ENCODE peak calls at places on chromosomes 4 and X, in eight cellular contexts. W is choroid plexus epithelial cell, I is upper lobe of left lung, K is MM.1S, N is uterus, L is thyroid gland, C is foreskin fibroblast, P is AG09309. O is an unnamed sample.

GRCh38 chr4:14446311-14446710 is 556.0 kb upstream of the CPEB2 start:
- DNase-seq in K (no peak), N (no peak), C (peak; percentile 54), P (no peak), W (peak; percentile 68), I (no peak), L (no peak), O (no peak)

GRCh38 chr4:73127839-73128448 is 58.4 kb upstream of the COX18 start:
- DNase-seq in K (no peak), C (no peak), L (no peak), I (no peak), W (peak; percentile 62), P (no peak), N (no peak), O (no peak)

GRCh38 chr4:180909279-180909678 is 1333.9 kb upstream of the TENM3 start:
- DNase-seq in P (no peak), C (no peak), K (no peak), I (no peak), W (peak; percentile 4), N (no peak), L (no peak), O (no peak)

GRCh38 chr4:101171747-101172146 is 175.6 kb downstream of the PPP3CA start:
- DNase-seq in I (no peak), C (peak; percentile 24), N (no peak), P (no peak), L (no peak), K (no peak), W (no peak), O (no peak)

GRCh38 chr4:150821641-150822040 is 193.4 kb downstream of the LRBA start:
- DNase-seq in P (no peak), I (no peak), L (peak; percentile 16), K (no peak), N (no peak), W (no peak), C (no peak), O (no peak)

GRCh38 chrX:72554448-72555140 is 18.0 kb downstream of the HDAC8 start:
- DNase-seq in N (no peak), K (no peak), I (peak; percentile 12), C (no peak), L (no peak), W (peak; percentile 56), P (no peak), O (no peak)

GRCh38 chrX:25968920-25969319 is 169.2 kb upstream of the MAGEB18 start:
- DNase-seq in I (no peak), K (peak; percentile 10), C (no peak), W (peak; percentile 7), P (no peak), N (no peak), L (no peak), O (no peak)

GRCh38 chrX:24341795-24342194 is 18.6 kb upstream of the SUPT20HL1 start:
- DNase-seq in C (peak; percentile 65), I (no peak), K (no peak), W (peak; percentile 48), L (no peak), N (no peak), P (peak; percentile 64), O (peak; percentile 70)

GRCh38 chrX:38561126-38561868 is at the start of gene TSPAN7:
- DNase-seq in C (peak; percentile 41), I (peak; percentile 96), P (no peak), W (peak; percentile 64), K (peak; percentile 84), L (peak; percentile 84), N (peak; percentile 81), O (no peak)

GRCh38 chr4:151242305-151242704 is 34.7 kb upstream of the PRSS48 start:
- DNase-seq in K (no peak), L (no peak), C (no peak), I (no peak), W (no peak), P (no peak), N (no peak), O (no peak)

GRCh38 chrX:24415921-24416320 is 49.2 kb upstream of the PDK3 start:
- DNase-seq in C (no peak), K (no peak), I (no peak), L (no peak), N (no peak), W (no peak), P (no peak), O (no peak)

GRCh38 chr4:87839309-87839946 is 6.7 kb downstream of the MEPE start:
- DNase-seq in P (no peak), N (no peak), W (peak; percentile 73), I (no peak), L (peak; percentile 9), C (peak; percentile 20), K (peak; percentile 29), O (no peak)

GRCh38 chr4:105036991-105037390 is 109.7 kb upstream of the TET2 start:
- DNase-seq in I (no peak), K (no peak), N (no peak), W (no peak), L (no peak), C (no peak), P (no peak), O (no peak)

GRCh38 chr4:130309221-130309620 is 1213.3 kb downstream of the C4orf33 start:
- DNase-seq in I (no peak), L (no peak), P (no peak), N (no peak), C (no peak), W (no peak), K (no peak), O (no peak)

GRCh38 chr4:130306566-130306965 is 1210.6 kb downstream of the C4orf33 start:
- DNase-seq in I (no peak), L (no peak), W (no peak), C (no peak), N (no peak), K (no peak), P (no peak), O (no peak)
- TF ChIP-seq CTCF in I (no peak), L (no peak), W (peak; percentile 2), C (no peak), N (no peak), K (no peak), P (no peak), O (no peak)

DNA sequence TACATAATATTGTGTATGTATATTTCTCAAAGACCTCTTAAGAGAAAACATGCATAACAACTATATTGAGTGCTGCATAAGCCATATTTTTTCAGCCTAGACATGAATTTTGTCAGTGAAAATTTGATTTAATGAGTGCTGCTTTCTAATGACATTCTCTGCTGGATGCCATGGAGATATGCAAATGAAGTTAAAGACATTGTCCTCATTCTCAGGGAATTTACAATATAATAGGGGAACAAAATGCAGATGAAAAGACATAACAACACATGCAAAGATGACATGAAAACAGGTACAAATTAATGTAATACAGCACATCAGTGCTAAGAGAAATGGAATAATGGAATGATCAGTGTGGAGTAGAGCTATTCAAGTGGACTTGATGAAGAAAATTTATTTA is 118.8 kb downstream of the ATOH1 start:
- DNase-seq in W (no peak), P (no peak), L (no peak), K (no peak), I (no peak), C (no peak), N (no peak), O (no peak)
- H3K4me3 ChIP-seq in W (no peak overlapping the region), P (no peak overlapping the region), L (no peak overlapping the region), K (no peak overlapping the region), I (no peak overlapping the region), C (no peak overlapping the region), N (no peak overlapping the region), O (no peak overlapping the region)

GRCh38 chr4:106690487-106690886 is 321.9 kb upstream of the GIMD1 start:
- DNase-seq in K (no peak), C (peak; percentile 50), W (peak; percentile 61), P (peak; percentile 32), I (no peak), L (no peak), N (no peak), O (peak; percentile 23)

GRCh38 chr4:106695846-106696245 is 327.3 kb upstream of the GIMD1 start:
- DNase-seq in N (no peak), C (peak; percentile 14), L (no peak), K (no peak), W (no peak), I (no peak), P (no peak), O (no peak)

GRCh38 chr4:106687026-106687425 is 318.4 kb upstream of the GIMD1 start:
- DNase-seq in C (peak; percentile 17), I (no peak), W (peak; percentile 55), P (no peak), K (no peak), L (no peak), N (no peak), O (no peak)

GRCh38 chr4:106694232-106694631 is 325.7 kb upstream of the GIMD1 start:
- DNase-seq in W (no peak), I (no peak), P (no peak), L (no peak), N (no peak), C (no peak), K (no peak), O (no peak)

DNA sequence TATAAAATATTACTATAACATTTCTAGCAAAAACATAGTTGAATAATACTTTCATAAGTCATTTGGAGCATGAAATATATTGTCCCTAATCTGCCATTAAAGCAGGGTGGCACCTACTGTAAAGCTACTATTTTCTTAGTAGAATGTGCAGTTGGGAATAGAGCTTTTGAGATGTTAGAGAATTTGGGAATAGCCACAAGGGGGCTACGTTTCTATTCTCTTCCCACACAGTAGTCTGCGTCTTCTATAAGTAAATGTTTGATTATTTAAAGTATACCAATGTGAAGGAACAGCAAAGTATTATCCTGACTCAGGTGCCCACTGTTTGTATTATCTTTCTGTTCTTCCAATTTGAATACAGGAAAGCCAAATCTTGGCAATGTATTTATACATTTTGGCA is 323.2 kb upstream of the GIMD1 start:
- DNase-seq in K (no peak), W (peak; percentile 59), I (no peak), N (no peak), C (no peak), P (no peak), L (no peak), O (no peak)
- TF ChIP-seq CTCF in K (no peak), W (peak; percentile 55), I (no peak), N (no peak), C (peak; percentile 13), P (peak; percentile 27), L (no peak), O (peak; percentile 21)

DNA sequence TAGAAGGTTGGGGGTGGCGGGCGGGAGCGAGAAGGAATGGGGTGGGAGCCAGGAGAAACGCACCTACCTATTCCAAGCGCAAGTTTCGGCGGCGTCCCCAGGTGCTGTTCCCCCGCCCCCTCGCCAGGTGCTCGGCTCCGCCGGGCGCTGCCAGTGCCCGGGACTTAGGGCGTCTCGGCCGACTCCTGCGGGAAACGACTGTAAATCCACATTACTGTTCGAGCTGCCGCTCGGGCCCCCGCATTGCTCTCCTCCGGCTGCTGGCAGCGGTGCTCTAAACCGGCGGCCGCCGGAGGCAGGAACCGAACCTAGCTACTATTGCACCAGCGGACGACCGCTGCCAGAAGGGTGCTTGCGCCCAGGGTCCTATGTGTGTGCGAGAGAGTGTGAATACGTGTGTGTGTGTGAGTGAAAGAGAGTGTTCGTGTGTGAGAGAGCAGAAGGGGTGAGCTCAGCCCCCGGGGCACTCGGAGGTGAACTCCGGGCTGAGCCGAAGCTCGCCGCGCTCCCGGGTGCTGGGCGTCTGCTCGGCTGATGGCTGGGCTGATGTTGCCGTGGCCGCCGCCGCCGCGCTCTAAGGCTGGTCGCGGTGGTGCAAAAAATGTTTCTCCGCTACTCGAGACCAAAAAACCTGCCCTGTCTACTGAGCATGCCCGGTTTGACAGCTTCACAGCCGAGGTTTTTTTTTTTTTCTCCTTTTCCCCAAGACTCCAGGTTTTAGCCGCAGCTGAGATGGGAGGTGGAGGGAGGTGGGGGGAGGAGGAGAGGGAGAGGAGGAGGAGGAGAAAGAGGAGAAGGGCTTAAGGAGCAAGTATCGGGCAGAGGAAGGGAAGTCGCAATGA is 115.7 kb upstream of the TEX13C start:
- DNase-seq in I (peak; percentile 84), K (peak; percentile 7), W (peak; percentile 1), C (no peak), N (peak; percentile 16), L (peak; percentile 65), P (no peak), O (no peak)
- H3K4me3 ChIP-seq in I (peak overlapping the region; percentile 42), K (peak overlapping the region; percentile 61), W (no peak overlapping the region), C (no peak overlapping the region), N (peak overlapping the region; percentile 38), L (peak overlapping the region; percentile 23), P (no peak overlapping the region), O (no peak overlapping the region)

O was measured in AG04449.